ENCODE peak calls at places on chromosomes 6 and 20, in seven cellular contexts. One of them, this sample, is unnamed.

GRCh38 chr20:44208165-44208564 is 2.4 kb downstream of the OSER1 start:
- DNase-seq in activated CD4-positive, alpha-beta T cell treated with anti-CD3 and anti-CD28 coated beads, Interleukin-2, amount 50 U/mL, for 1 hour: no peak
- DNase-seq in smooth muscle cell of the brain vasculature: no peak
- DNase-seq in adrenal gland: no peak
- DNase-seq in hippocampal formation: no peak
- DNase-seq in stimulated activated CD4-positive, alpha-beta T cell treated with anti-CD3 and anti-CD28 coated beads, Interleukin-2, amount 100 ng/mL, for 48 hours: no peak
- DNase-seq in K562: no peak
- DNase-seq in this sample: no peak

GRCh38 chr6:13327691-13328075 is 654 bp downstream of the TBC1D7 start:
- DNase-seq in K562: no peak
- DNase-seq in smooth muscle cell of the brain vasculature: no peak
- DNase-seq in adrenal gland: no peak
- DNase-seq in stimulated activated CD4-positive, alpha-beta T cell treated with anti-CD3 and anti-CD28 coated beads, Interleukin-2, amount 100 ng/mL, for 48 hours: no peak
- DNase-seq in activated CD4-positive, alpha-beta T cell treated with anti-CD3 and anti-CD28 coated beads, Interleukin-2, amount 50 U/mL, for 1 hour: no peak
- DNase-seq in hippocampal formation: no peak
- DNase-seq in this sample: no peak

GRCh38 chr20:44496976-44497375 is 21.3 kb downstream of the TTPAL start:
- DNase-seq in stimulated activated CD4-positive, alpha-beta T cell treated with anti-CD3 and anti-CD28 coated beads, Interleukin-2, amount 100 ng/mL, for 48 hours: peak
- DNase-seq in smooth muscle cell of the brain vasculature: no peak
- DNase-seq in adrenal gland: peak
- DNase-seq in hippocampal formation: no peak
- DNase-seq in K562: no peak
- DNase-seq in activated CD4-positive, alpha-beta T cell treated with anti-CD3 and anti-CD28 coated beads, Interleukin-2, amount 50 U/mL, for 1 hour: no peak
- DNase-seq in this sample: no peak

GRCh38 chr6:2448826-2449571 is 203.6 kb upstream of the GMDS start:
- DNase-seq in adrenal gland: peak
- DNase-seq in stimulated activated CD4-positive, alpha-beta T cell treated with anti-CD3 and anti-CD28 coated beads, Interleukin-2, amount 100 ng/mL, for 48 hours: peak
- DNase-seq in activated CD4-positive, alpha-beta T cell treated with anti-CD3 and anti-CD28 coated beads, Interleukin-2, amount 50 U/mL, for 1 hour: no peak
- DNase-seq in smooth muscle cell of the brain vasculature: peak
- DNase-seq in hippocampal formation: no peak
- DNase-seq in K562: peak
- DNase-seq in this sample: peak

GRCh38 chr6:3247255-3248146 is 11.2 kb upstream of the PSMG4 start:
- DNase-seq in K562: peak
- DNase-seq in adrenal gland: peak
- DNase-seq in stimulated activated CD4-positive, alpha-beta T cell treated with anti-CD3 and anti-CD28 coated beads, Interleukin-2, amount 100 ng/mL, for 48 hours: no peak
- DNase-seq in smooth muscle cell of the brain vasculature: peak
- DNase-seq in hippocampal formation: peak
- DNase-seq in activated CD4-positive, alpha-beta T cell treated with anti-CD3 and anti-CD28 coated beads, Interleukin-2, amount 50 U/mL, for 1 hour: no peak
- DNase-seq in this sample: peak

GRCh38 chr20:50020283-50020682 is 37.5 kb downstream of the SNAI1 start:
- DNase-seq in activated CD4-positive, alpha-beta T cell treated with anti-CD3 and anti-CD28 coated beads, Interleukin-2, amount 50 U/mL, for 1 hour: no peak
- DNase-seq in K562: no peak
- DNase-seq in adrenal gland: no peak
- DNase-seq in stimulated activated CD4-positive, alpha-beta T cell treated with anti-CD3 and anti-CD28 coated beads, Interleukin-2, amount 100 ng/mL, for 48 hours: no peak
- DNase-seq in hippocampal formation: no peak
- DNase-seq in smooth muscle cell of the brain vasculature: no peak
- DNase-seq in this sample: no peak

GRCh38 chr6:41718828-41719227 is 16.6 kb downstream of the TFEB start:
- DNase-seq in hippocampal formation: no peak
- DNase-seq in K562: no peak
- DNase-seq in smooth muscle cell of the brain vasculature: no peak
- DNase-seq in activated CD4-positive, alpha-beta T cell treated with anti-CD3 and anti-CD28 coated beads, Interleukin-2, amount 50 U/mL, for 1 hour: no peak
- DNase-seq in adrenal gland: no peak
- DNase-seq in stimulated activated CD4-positive, alpha-beta T cell treated with anti-CD3 and anti-CD28 coated beads, Interleukin-2, amount 100 ng/mL, for 48 hours: no peak
- DNase-seq in this sample: no peak

GRCh38 chr6:101195581-101195980 is 197.9 kb upstream of the GRIK2 start:
- DNase-seq in adrenal gland: no peak
- DNase-seq in smooth muscle cell of the brain vasculature: no peak
- DNase-seq in hippocampal formation: no peak
- DNase-seq in activated CD4-positive, alpha-beta T cell treated with anti-CD3 and anti-CD28 coated beads, Interleukin-2, amount 50 U/mL, for 1 hour: no peak
- DNase-seq in stimulated activated CD4-positive, alpha-beta T cell treated with anti-CD3 and anti-CD28 coated beads, Interleukin-2, amount 100 ng/mL, for 48 hours: no peak
- DNase-seq in K562: no peak
- DNase-seq in this sample: no peak

GRCh38 chr6:12009180-12009748 is 2.8 kb upstream of the HIVEP1 start:
- DNase-seq in adrenal gland: no peak
- DNase-seq in smooth muscle cell of the brain vasculature: no peak
- DNase-seq in activated CD4-positive, alpha-beta T cell treated with anti-CD3 and anti-CD28 coated beads, Interleukin-2, amount 50 U/mL, for 1 hour: no peak
- DNase-seq in K562: no peak
- DNase-seq in hippocampal formation: no peak
- DNase-seq in stimulated activated CD4-positive, alpha-beta T cell treated with anti-CD3 and anti-CD28 coated beads, Interleukin-2, amount 100 ng/mL, for 48 hours: no peak
- DNase-seq in this sample: no peak

GRCh38 chr6:33160728-33161323 is 31.4 kb downstream of the COL11A2 start:
- DNase-seq in K562: no peak
- DNase-seq in adrenal gland: no peak
- DNase-seq in activated CD4-positive, alpha-beta T cell treated with anti-CD3 and anti-CD28 coated beads, Interleukin-2, amount 50 U/mL, for 1 hour: no peak
- DNase-seq in stimulated activated CD4-positive, alpha-beta T cell treated with anti-CD3 and anti-CD28 coated beads, Interleukin-2, amount 100 ng/mL, for 48 hours: no peak
- DNase-seq in hippocampal formation: peak
- DNase-seq in smooth muscle cell of the brain vasculature: no peak
- DNase-seq in this sample: no peak

GRCh38 chr6:81759782-81760181 is 7.3 kb upstream of the TENT5A start:
- DNase-seq in smooth muscle cell of the brain vasculature: no peak
- DNase-seq in hippocampal formation: no peak
- DNase-seq in activated CD4-positive, alpha-beta T cell treated with anti-CD3 and anti-CD28 coated beads, Interleukin-2, amount 50 U/mL, for 1 hour: no peak
- DNase-seq in K562: no peak
- DNase-seq in stimulated activated CD4-positive, alpha-beta T cell treated with anti-CD3 and anti-CD28 coated beads, Interleukin-2, amount 100 ng/mL, for 48 hours: no peak
- DNase-seq in adrenal gland: no peak
- DNase-seq in this sample: no peak

GRCh38 chr6:13425971-13426931 is 61.1 kb downstream of the GFOD1 start:
- DNase-seq in smooth muscle cell of the brain vasculature: no peak
- DNase-seq in hippocampal formation: peak
- DNase-seq in activated CD4-positive, alpha-beta T cell treated with anti-CD3 and anti-CD28 coated beads, Interleukin-2, amount 50 U/mL, for 1 hour: no peak
- DNase-seq in K562: no peak
- DNase-seq in adrenal gland: peak
- DNase-seq in stimulated activated CD4-positive, alpha-beta T cell treated with anti-CD3 and anti-CD28 coated beads, Interleukin-2, amount 100 ng/mL, for 48 hours: peak
- DNase-seq in this sample: no peak

GRCh38 chr20:57586370-57586793 is 25.5 kb downstream of the PCK1 start:
- DNase-seq in K562: peak
- DNase-seq in activated CD4-positive, alpha-beta T cell treated with anti-CD3 and anti-CD28 coated beads, Interleukin-2, amount 50 U/mL, for 1 hour: no peak
- DNase-seq in adrenal gland: no peak
- DNase-seq in hippocampal formation: no peak
- DNase-seq in smooth muscle cell of the brain vasculature: no peak
- DNase-seq in stimulated activated CD4-positive, alpha-beta T cell treated with anti-CD3 and anti-CD28 coated beads, Interleukin-2, amount 100 ng/mL, for 48 hours: no peak
- DNase-seq in this sample: peak

GRCh38 chr6:65566117-65566516 is 140.9 kb downstream of the EYS start:
- DNase-seq in adrenal gland: no peak
- DNase-seq in K562: no peak
- DNase-seq in activated CD4-positive, alpha-beta T cell treated with anti-CD3 and anti-CD28 coated beads, Interleukin-2, amount 50 U/mL, for 1 hour: no peak
- DNase-seq in stimulated activated CD4-positive, alpha-beta T cell treated with anti-CD3 and anti-CD28 coated beads, Interleukin-2, amount 100 ng/mL, for 48 hours: no peak
- DNase-seq in hippocampal formation: no peak
- DNase-seq in smooth muscle cell of the brain vasculature: no peak
- DNase-seq in this sample: no peak